ENCODE peak calls at places on chromosomes 11 and 22, in ten cellular contexts. Z is OCI-M1; I is GM23248; D is kidney tubule cell; E is stimulated activated CD4-positive, alpha-beta T cell treated with anti-CD3 and anti-CD28 coated beads, Interleukin-12 subunit alpha, Interleukin-12 subunit beta, amount 100 ng/mL, for 24 hours; V is Kasumi-1; G is NCI-H1105; U is central memory CD4-positive, alpha-beta T cell; X is NAMALWA; Q is NCI-H345. J is an unnamed sample.

GRCh38 chr11:110613526-110613925 is 98.7 kb downstream of the ARHGAP20 start:
- DNase-seq in Z (no peak), I (peak; percentile 32), D (no peak), E (no peak), V (no peak), G (no peak), U (no peak), X (peak; percentile 13), Q (no peak), J (no peak)

GRCh38 chr11:87125257-87125656 is 87.5 kb downstream of the TMEM135 start:
- DNase-seq in Z (no peak), I (peak; percentile 15), D (no peak), E (no peak), V (no peak), G (no peak), U (no peak), X (no peak), Q (no peak), J (no peak)

GRCh38 chr11:40338739-40339138 is 1120.7 kb downstream of the LRRC4C start:
- DNase-seq in Z (no peak), I (peak; percentile 38), D (peak; percentile 81), E (no peak), V (no peak), G (no peak), U (no peak), X (no peak), Q (no peak), J (no peak)

GRCh38 chr22:22228421-22228820 is 16.2 kb upstream of the VPREB1 start:
- DNase-seq in Z (no peak), I (no peak), D (no peak), E (no peak), V (no peak), G (no peak), U (no peak), X (no peak), Q (no peak), J (no peak)

GRCh38 chr11:45730014-45730413 is 64.6 kb upstream of the CHST1 start:
- DNase-seq in Z (no peak), I (no peak), D (no peak), E (no peak), V (no peak), G (no peak), U (no peak), X (no peak), Q (no peak), J (no peak)

GRCh38 chr11:64084962-64085710 is 49.4 kb downstream of the FLRT1 start:
- DNase-seq in Z (no peak), I (no peak), D (peak; percentile 76), E (no peak), V (no peak), G (no peak), U (no peak), X (no peak), Q (no peak), J (peak; percentile 90)

GRCh38 chr11:11536650-11537049 is 85.2 kb downstream of the GALNT18 start:
- DNase-seq in Z (no peak), I (no peak), D (no peak), E (no peak), V (no peak), G (no peak), U (no peak), X (no peak), Q (no peak), J (no peak)

GRCh38 chr22:36587289-36588154 is 58.6 kb upstream of the EIF3D start:
- DNase-seq in Z (no peak), I (peak; percentile 88), D (no peak), E (no peak), V (no peak), G (no peak), U (no peak), X (no peak), Q (no peak), J (no peak)

GRCh38 chr11:33544593-33545373 is 155.8 kb downstream of the C11orf91 start:
- DNase-seq in Z (no peak), I (no peak), D (no peak), E (no peak), V (no peak), G (no peak), U (no peak), X (no peak), Q (no peak), J (no peak)

GRCh38 chr11:113114452-113115027 is 153.3 kb downstream of the NCAM1 start:
- DNase-seq in Z (peak; percentile 46), I (peak; percentile 75), D (peak; percentile 54), E (no peak), V (no peak), G (peak; percentile 29), U (no peak), X (peak; percentile 32), Q (peak; percentile 57), J (peak; percentile 51)

GRCh38 chr11:82790723-82791487 is 57.2 kb upstream of the FAM181B start:
- DNase-seq in Z (peak; percentile 89), I (no peak), D (no peak), E (no peak), V (no peak), G (peak; percentile 47), U (no peak), X (no peak), Q (no peak), J (no peak)

GRCh38 chr11:134373591-134374052 is 38.4 kb downstream of the B3GAT1 start:
- DNase-seq in Z (no peak), I (no peak), D (no peak), E (no peak), V (no peak), G (no peak), U (no peak), X (no peak), Q (no peak), J (no peak)

GRCh38 chr11:10639350-10639749 is 54.2 kb downstream of the IRAG1 start:
- DNase-seq in Z (no peak), I (peak; percentile 31), D (no peak), E (no peak), V (no peak), G (no peak), U (no peak), X (no peak), Q (no peak), J (no peak)

GRCh38 chr11:98740335-98740734 is 280.4 kb upstream of the CNTN5 start:
- DNase-seq in Z (no peak), I (no peak), D (no peak), E (no peak), V (no peak), G (no peak), U (no peak), X (no peak), Q (no peak), J (no peak)

GRCh38 chr11:113160652-113161051 is 153.7 kb upstream of the TTC12 start:
- DNase-seq in Z (no peak), I (no peak), D (no peak), E (no peak), V (no peak), G (no peak), U (no peak), X (no peak), Q (no peak), J (no peak)

GRCh38 chr11:64060861-64061444 is 25.2 kb downstream of the FLRT1 start:
- DNase-seq in Z (no peak), I (peak; percentile 72), D (peak; percentile 35), E (peak; percentile 10), V (no peak), G (peak; percentile 53), U (peak; percentile 24), X (peak; percentile 80), Q (peak; percentile 41), J (no peak)

GRCh38 chr11:75371930-75372876 is 20.7 kb upstream of the ARRB1 start:
- DNase-seq in Z (peak; percentile 69), I (peak; percentile 68), D (no peak), E (no peak), V (no peak), G (no peak), U (no peak), X (no peak), Q (peak; percentile 43), J (no peak)

GRCh38 chr11:96817488-96817887 is 427.7 kb downstream of the JRKL start:
- DNase-seq in Z (peak; percentile 95), I (peak; percentile 48), D (peak; percentile 13), E (no peak), V (no peak), G (no peak), U (no peak), X (no peak), Q (no peak), J (no peak)

GRCh38 chr22:49880281-49880680 is 26.6 kb downstream of the ZBED4 start:
- DNase-seq in Z (peak; percentile 63), I (no peak), D (no peak), E (no peak), V (peak; percentile 29), G (no peak), U (no peak), X (no peak), Q (no peak), J (no peak)

GRCh38 chr11:14422814-14423182 is 63.8 kb upstream of the RRAS2 start:
- DNase-seq in Z (no peak), I (peak; percentile 32), D (peak; percentile 59), E (no peak), V (no peak), G (no peak), U (no peak), X (no peak), Q (peak; percentile 65), J (no peak)

GRCh38 chr22:50706481-50707125 is 31.4 kb upstream of the ACR start:
- DNase-seq in Z (no peak), I (no peak), D (no peak), E (no peak), V (no peak), G (no peak), U (no peak), X (no peak), Q (no peak), J (no peak)

GRCh38 chr11:1439341-1439740 is 47.2 kb downstream of the MOB2 start:
- DNase-seq in Z (no peak), I (no peak), D (no peak), E (no peak), V (no peak), G (no peak), U (no peak), X (no peak), Q (no peak), J (no peak)

GRCh38 chr11:65849366-65849765 is 8.6 kb downstream of the CFL1 start:
- DNase-seq in Z (no peak), I (no peak), D (no peak), E (no peak), V (no peak), G (no peak), U (no peak), X (no peak), Q (no peak), J (no peak)